ENCODE peak calls at places on chromosome 17, in five cellular contexts. W is endothelial cell of umbilical vein, G is T-cell, S is AG08395, V is cardiac muscle cell. H is an unnamed sample.

GRCh38 chr17:16304832-16305231 is 48.4 kb downstream of the CENPV start:
- DNase-seq in S (no peak), W (peak), V (peak), G (no peak), H (no peak)

GRCh38 chr17:67019809-67020208 is 24.5 kb upstream of the CACNG1 start:
- DNase-seq in S (no peak), W (no peak), V (no peak), G (no peak), H (no peak)

GRCh38 chr17:82603981-82604448 is 44.2 kb downstream of the WDR45B start:
- DNase-seq in V (no peak), G (peak), W (peak), S (no peak), H (peak)

GRCh38 chr17:282000-282911 is 70.4 kb downstream of the RPH3AL start:
- DNase-seq in V (no peak), S (no peak), G (no peak), W (no peak), H (no peak)

GRCh38 chr17:3213587-3213986 is 6.1 kb downstream of the OR1A1 start:
- DNase-seq in V (no peak), G (no peak), W (no peak), S (no peak), H (no peak)

GRCh38 chr17:76208120-76208519 is 32.2 kb downstream of the RNF157 start:
- DNase-seq in G (no peak), V (no peak), S (no peak), W (no peak), H (peak)

GRCh38 chr17:32609085-32609484 is 122.3 kb downstream of the CDK5R1 start:
- DNase-seq in W (no peak), V (no peak), S (no peak), G (peak), H (peak)

GRCh38 chr17:73634629-73635028 is 9.6 kb downstream of the SDK2 start:
- DNase-seq in W (no peak), G (no peak), V (no peak), S (no peak), H (no peak)

GRCh38 chr17:15409721-15410247 is 57.6 kb downstream of the CDRT4 start:
- DNase-seq in S (peak), V (no peak), G (no peak), W (no peak), H (no peak)

GRCh38 chr17:77709594-77709993 is 248.9 kb upstream of the TNRC6C start:
- DNase-seq in W (no peak), S (no peak), G (no peak), V (no peak), H (no peak)

GRCh38 chr17:36641331-36641876 is 40.0 kb downstream of the MRM1 start:
- DNase-seq in V (peak), S (no peak), G (no peak), W (no peak), H (no peak)

GRCh38 chr17:76644995-76645394 is 1.4 kb upstream of the ST6GALNAC1 start:
- DNase-seq in G (no peak), W (no peak), V (no peak), S (no peak), H (no peak)

GRCh38 chr17:81558941-81559806 is 7.0 kb upstream of the FAAP100 start:
- DNase-seq in W (no peak), S (no peak), V (no peak), G (no peak), H (no peak)

GRCh38 chr17:53090770-53091169 is 732.0 kb upstream of the KIF2B start:
- DNase-seq in S (no peak), G (no peak), V (no peak), W (no peak), H (no peak)

GRCh38 chr17:63140255-63140654 is 174.2 kb downstream of the TANC2 start:
- DNase-seq in G (no peak), W (peak), V (no peak), S (no peak), H (no peak)

GRCh38 chr17:5826384-5826783 is 242.1 kb upstream of the NLRP1 start:
- DNase-seq in S (no peak), V (no peak), G (no peak), W (peak), H (no peak)

GRCh38 chr17:60523822-60524221 is 2.2 kb downstream of the APPBP2 start:
- DNase-seq in V (no peak), S (no peak), W (peak), G (no peak), H (no peak)

GRCh38 chr17:72878975-72879660 is 213.4 kb downstream of the SLC39A11 start:
- DNase-seq in S (no peak), W (no peak), G (no peak), V (no peak), H (no peak)

GRCh38 chr17:50599606-50600005 is 35.1 kb upstream of the ABCC3 start:
- DNase-seq in W (no peak), G (no peak), S (no peak), V (no peak), H (no peak)

GRCh38 chr17:3647769-3648540 is 11.4 kb downstream of the CTNS start:
- DNase-seq in G (peak), V (peak), S (peak), W (peak), H (peak)

GRCh38 chr17:36736201-36737156 is 135.1 kb downstream of the MRM1 start:
- DNase-seq in S (no peak), G (no peak), V (no peak), W (no peak), H (no peak)

GRCh38 chr17:67069591-67070136 is 25.3 kb downstream of the CACNG1 start:
- DNase-seq in G (no peak), V (no peak), S (no peak), W (no peak), H (no peak)

GRCh38 chr17:75611746-75612437 is 21.3 kb upstream of the SMIM5 start:
- DNase-seq in V (no peak), G (no peak), S (no peak), W (no peak), H (no peak)

GRCh38 chr17:12041316-12041715 is 20.6 kb downstream of the MAP2K4 start:
- DNase-seq in W (peak), V (no peak), G (no peak), S (peak), H (no peak)

H was measured in central memory CD4-positive, alpha-beta T cell.